ENCODE peak calls at places on chromosome 1, in five cellular contexts. E, Q, K, R and V are unnamed samples.

GRCh38 chr1:157138220-157139124 is at the start of gene ETV3:
- DNase-seq in E (peak; percentile 83), Q (peak; percentile 63), K (peak; percentile 90), R (peak; percentile 65), V (peak; percentile 78)

GRCh38 chr1:240093120-240093961 is 1.7 kb downstream of the FMN2 start:
- DNase-seq in E (peak; percentile 33), Q (no peak), K (no peak), R (no peak), V (no peak)

GRCh38 chr1:95435611-95436010 is 201.6 kb downstream of the RWDD3 start:
- DNase-seq in E (no peak), Q (no peak), K (no peak), R (no peak), V (no peak)

GRCh38 chr1:115145221-115145620 is 55.9 kb upstream of the TSPAN2 start:
- DNase-seq in E (no peak), Q (no peak), K (no peak), R (no peak), V (no peak)

GRCh38 chr1:230186003-230186863 is 119.2 kb downstream of the GALNT2 start:
- DNase-seq in E (no peak), Q (no peak), K (no peak), R (no peak), V (peak; percentile 88)

GRCh38 chr1:28163496-28164120 is 12.9 kb downstream of the PTAFR start:
- DNase-seq in E (no peak), Q (no peak), K (no peak), R (no peak), V (no peak)

GRCh38 chr1:187374742-187375141 is 546.0 kb downstream of the PLA2G4A start:
- DNase-seq in E (no peak), Q (no peak), K (no peak), R (no peak), V (no peak)

GRCh38 chr1:53454019-53454418 is 5.2 kb upstream of the DMRTB1 start:
- DNase-seq in E (no peak), Q (no peak), K (no peak), R (no peak), V (no peak)

GRCh38 chr1:111399792-111400610 is 27.5 kb downstream of the OVGP1 start:
- DNase-seq in E (peak; percentile 41), Q (peak; percentile 12), K (peak; percentile 17), R (peak; percentile 40), V (peak; percentile 4)

GRCh38 chr1:111959436-111959835 is 30.0 kb downstream of the KCND3 start:
- DNase-seq in E (no peak), Q (no peak), K (no peak), R (no peak), V (no peak)

GRCh38 chr1:71307451-71307850 is 226.6 kb upstream of the ZRANB2 start:
- DNase-seq in E (no peak), Q (no peak), K (no peak), R (no peak), V (no peak)

GRCh38 chr1:165815725-165816124 is 11.7 kb upstream of the UCK2 start:
- DNase-seq in E (no peak), Q (no peak), K (no peak), R (no peak), V (peak; percentile 47)

GRCh38 chr1:24963943-24964677 is 34.0 kb upstream of the RUNX3 start:
- DNase-seq in E (no peak), Q (no peak), K (no peak), R (no peak), V (no peak)

GRCh38 chr1:14929547-14930223 is 223.9 kb upstream of the TMEM51 start:
- DNase-seq in E (no peak), Q (no peak), K (no peak), R (no peak), V (no peak)

GRCh38 chr1:202210370-202210769 is 16.8 kb downstream of the LGR6 start:
- DNase-seq in E (no peak), Q (no peak), K (no peak), R (no peak), V (peak; percentile 47)

GRCh38 chr1:35073265-35073811 is 5.8 kb upstream of the ZMYM1 start:
- DNase-seq in E (no peak), Q (no peak), K (no peak), R (no peak), V (no peak)

GRCh38 chr1:6338685-6339084 is 54.9 kb downstream of the ACOT7 start:
- DNase-seq in E (peak; percentile 62), Q (no peak), K (no peak), R (no peak), V (no peak)

GRCh38 chr1:4180066-4180735 is 280.1 kb upstream of the C1orf174 start:
- DNase-seq in E (no peak), Q (no peak), K (no peak), R (no peak), V (no peak)

GRCh38 chr1:66809736-66810326 is 8.8 kb upstream of the INSL5 start:
- DNase-seq in E (no peak), Q (no peak), K (no peak), R (no peak), V (no peak)

GRCh38 chr1:186536272-186536905 is 75.5 kb upstream of the PDC start:
- DNase-seq in E (no peak), Q (no peak), K (no peak), R (no peak), V (no peak)